ENCODE peak calls at places on chromosomes 2 and 18, in five cellular contexts. F, J, S, M and R are unnamed samples.

GRCh38 chr2:19355416-19355821 is 3.0 kb downstream of the OSR1 start:
- DNase-seq in J (peak), F (no peak), S (no peak), M (peak), R (no peak)

GRCh38 chr2:46164581-46165301 is 132.5 kb upstream of the EPAS1 start:
- DNase-seq in J (peak), S (no peak), M (peak), F (no peak), R (no peak)

GRCh38 chr2:219512524-219513216 is 1.6 kb upstream of the ASIC4 start:
- DNase-seq in S (no peak), J (no peak), F (no peak), M (no peak), R (no peak)

GRCh38 chr2:179106342-179107178 is 56.6 kb upstream of the CCDC141 start:
- DNase-seq in M (peak), J (peak), S (peak), F (no peak), R (no peak)

GRCh38 chr18:56516769-56517168 is 121.6 kb downstream of the TXNL1 start:
- DNase-seq in F (no peak), S (no peak), M (no peak), J (peak), R (no peak)

GRCh38 chr2:129619471-129619870 is 360.0 kb upstream of the RAB6C start:
- DNase-seq in J (no peak), F (no peak), S (no peak), M (no peak), R (no peak)

GRCh38 chr2:54206596-54206995 is 49.4 kb downstream of the TSPYL6 start:
- DNase-seq in S (peak), J (peak), F (no peak), M (peak), R (no peak)

GRCh38 chr18:2448565-2449151 is 122.6 kb downstream of the METTL4 start:
- DNase-seq in F (no peak), M (no peak), J (peak), S (no peak), R (no peak)

GRCh38 chr2:219175928-219176817 is 552 bp downstream of the CNPPD1 start:
- DNase-seq in S (no peak), F (no peak), M (peak), J (peak), R (no peak)

GRCh38 chr2:219168932-219169331 is 897 bp downstream of the SLC23A3 start:
- DNase-seq in J (no peak), S (no peak), F (no peak), M (no peak), R (no peak)

GRCh38 chr2:101230541-101230993 is 22.1 kb upstream of the CNOT11 start:
- DNase-seq in F (no peak), S (no peak), M (no peak), J (peak), R (no peak)

GRCh38 chr18:3481696-3482210 is 31.8 kb downstream of the TGIF1 start:
- DNase-seq in S (no peak), F (no peak), J (peak), M (peak), R (no peak)

GRCh38 chr2:191675807-191676667 is 1.9 kb upstream of the NABP1 start:
- DNase-seq in S (no peak), J (no peak), F (no peak), M (peak), R (no peak)

GRCh38 chr18:61882296-61883004 is 10.4 kb downstream of the RNF152 start:
- DNase-seq in S (no peak), J (peak), M (peak), F (no peak), R (no peak)

GRCh38 chr2:222305510-222306392 is 7.0 kb upstream of the PAX3 start:
- DNase-seq in M (peak), S (no peak), F (no peak), J (peak), R (no peak)

GRCh38 chr2:195658541-195658890 is 1.5 kb downstream of the SLC39A10 start:
- DNase-seq in J (peak), S (no peak), M (peak), F (no peak), R (no peak)

GRCh38 chr2:140654565-140654964 is 1476.3 kb downstream of the LRP1B start:
- DNase-seq in M (no peak), J (peak), F (no peak), S (no peak), R (no peak)

GRCh38 chr2:46719499-46719898 is 196.1 kb downstream of the MCFD2 start:
- DNase-seq in S (no peak), M (peak), F (no peak), J (peak), R (no peak)

GRCh38 chr2:165219491-165219890 is 15.6 kb upstream of the SCN3A start:
- DNase-seq in S (no peak), F (no peak), M (peak), J (no peak), R (no peak)

GRCh38 chr2:203533696-203534471 is 1.2 kb downstream of the RAPH1 start:
- DNase-seq in J (peak), M (peak), F (no peak), S (no peak), R (no peak)

GRCh38 chr2:146806295-146807005 is 1038.4 kb upstream of the ACVR2A start:
- DNase-seq in J (peak), F (no peak), M (peak), S (no peak), R (no peak)

GRCh38 chr2:25851740-25852503 is 26.4 kb downstream of the ASXL2 start:
- DNase-seq in M (peak), J (peak), F (no peak), S (peak), R (no peak)

GRCh38 chr2:223860809-223861738 is 23.7 kb upstream of the AP1S3 start:
- DNase-seq in J (peak), S (no peak), M (peak), F (no peak), R (no peak)

GRCh38 chr2:45874324-45874723 is 222.8 kb downstream of the PRKCE start:
- DNase-seq in F (no peak), J (peak), M (no peak), S (peak), R (no peak)

GRCh38 chr2:70664525-70664924 is 103.5 kb downstream of the ADD2 start:
- DNase-seq in M (no peak), S (no peak), J (no peak), F (no peak), R (no peak)

GRCh38 chr2:107585851-107586250 is 240.8 kb upstream of the RGPD4 start:
- DNase-seq in S (no peak), M (peak), F (no peak), J (no peak), R (no peak)

GRCh38 chr18:67408240-67408639 is 108.3 kb downstream of the DSEL start:
- DNase-seq in S (no peak), M (peak), F (no peak), J (no peak), R (no peak)

GRCh38 chr2:106095478-106096392 is 98.4 kb downstream of the UXS1 start:
- DNase-seq in S (no peak), J (no peak), F (peak), M (no peak), R (no peak)

GRCh38 chr18:506264-506663 is 5.8 kb upstream of the COLEC12 start:
- DNase-seq in S (no peak), M (no peak), F (no peak), J (peak), R (no peak)

GRCh38 chr2:152730591-152731333 is 12.3 kb downstream of the ARL6IP6 start:
- DNase-seq in M (no peak), F (peak), S (no peak), J (peak), R (no peak)

GRCh38 chr18:73023975-73024374 is 156.2 kb upstream of the NETO1 start:
- DNase-seq in F (no peak), M (no peak), S (no peak), J (no peak), R (no peak)